ENCODE peak calls at places on chromosomes 3 and 15, in six cellular contexts. B is K562, Q is neural progenitor cell, K is fibroblast of lung, X is keratinocyte, H is mesendoderm. O is an unnamed sample.

GRCh38 chr3:123105201-123106189 is 38.7 kb downstream of the PDIA5 start:
- DNase-seq in K (no peak), H (no peak), X (no peak), Q (peak; percentile 60), B (no peak), O (no peak)

GRCh38 chr15:91942676-91943417 is 89.3 kb downstream of the SLCO3A1 start:
- DNase-seq in X (no peak), B (no peak), K (peak; percentile 85), H (no peak), Q (no peak), O (peak; percentile 97)

GRCh38 chr15:27535445-27536129 is 563.5 kb downstream of the OCA2 start:
- DNase-seq in X (peak; percentile 1), B (no peak), H (peak; percentile 4), K (no peak), Q (no peak), O (no peak)

GRCh38 chr15:77421370-77421700 is 647 bp downstream of the HMG20A start:
- DNase-seq in K (no peak), Q (peak; percentile 9), X (no peak), B (no peak), H (peak; percentile 34), O (peak; percentile 28)

GRCh38 chr15:31452595-31453557 is 126.2 kb downstream of the KLF13 start:
- DNase-seq in K (no peak), H (no peak), Q (no peak), B (no peak), X (no peak), O (no peak)

GRCh38 chr3:49607796-49608195 is 53.5 kb downstream of the BSN start:
- DNase-seq in Q (no peak), X (no peak), B (no peak), H (no peak), K (no peak), O (no peak)

GRCh38 chr3:47512416-47513124 is 942 bp downstream of the ELP6 start:
- DNase-seq in Q (peak; percentile 50), B (peak; percentile 35), K (peak; percentile 23), X (no peak), H (peak; percentile 44), O (peak; percentile 43)

GRCh38 chr3:195887670-195888069 is 20.7 kb downstream of the TNK2 start:
- DNase-seq in H (no peak), Q (no peak), K (no peak), B (no peak), X (no peak), O (no peak)

GRCh38 chr15:41970456-41970855 is 1.9 kb downstream of the EHD4 start:
- DNase-seq in B (no peak), K (no peak), H (no peak), X (no peak), Q (no peak), O (no peak)

GRCh38 chr3:196280689-196281463 is 6.7 kb downstream of the PCYT1A start:
- DNase-seq in K (peak; percentile 29), X (no peak), Q (no peak), B (no peak), H (no peak), O (no peak)

GRCh38 chr3:101574388-101575156 is 592 bp downstream of the PCNP start:
- DNase-seq in K (peak; percentile 67), H (peak; percentile 71), Q (peak; percentile 66), B (peak; percentile 17), X (no peak), O (peak; percentile 80)

GRCh38 chr15:94701281-94701985 is 470.1 kb downstream of the MCTP2 start:
- DNase-seq in K (peak; percentile 6), B (no peak), X (no peak), H (no peak), Q (no peak), O (no peak)

GRCh38 chr15:75712668-75713337 is at the start of gene CSPG4:
- DNase-seq in H (peak; percentile 58), K (peak; percentile 81), X (no peak), Q (peak; percentile 75), B (peak; percentile 62), O (peak; percentile 91)

GRCh38 chr3:18439281-18439680 is 14.1 kb upstream of the SATB1 start:
- DNase-seq in Q (no peak), K (no peak), X (no peak), H (no peak), B (no peak), O (no peak)

GRCh38 chr15:57785039-57785438 is 78.5 kb downstream of the POLR2M start:
- DNase-seq in Q (no peak), B (no peak), K (no peak), H (no peak), X (no peak), O (no peak)

GRCh38 chr3:28476194-28476593 is 127.6 kb upstream of the AZI2 start:
- DNase-seq in Q (peak; percentile 65), H (peak; percentile 62), X (peak; percentile 4), K (peak; percentile 57), B (peak; percentile 11), O (peak; percentile 79)

GRCh38 chr15:98722645-98723044 is 74.3 kb downstream of the IGF1R start:
- DNase-seq in K (no peak), X (no peak), H (no peak), Q (no peak), B (no peak), O (no peak)

GRCh38 chr3:1374471-1374870 is 281.6 kb downstream of the CNTN6 start:
- DNase-seq in K (no peak), Q (peak; percentile 67), B (no peak), X (no peak), H (no peak), O (no peak)

GRCh38 chr3:5543047-5543446 is 355.5 kb downstream of the EDEM1 start:
- DNase-seq in H (no peak), B (no peak), X (no peak), K (no peak), Q (no peak), O (no peak)

DNA sequence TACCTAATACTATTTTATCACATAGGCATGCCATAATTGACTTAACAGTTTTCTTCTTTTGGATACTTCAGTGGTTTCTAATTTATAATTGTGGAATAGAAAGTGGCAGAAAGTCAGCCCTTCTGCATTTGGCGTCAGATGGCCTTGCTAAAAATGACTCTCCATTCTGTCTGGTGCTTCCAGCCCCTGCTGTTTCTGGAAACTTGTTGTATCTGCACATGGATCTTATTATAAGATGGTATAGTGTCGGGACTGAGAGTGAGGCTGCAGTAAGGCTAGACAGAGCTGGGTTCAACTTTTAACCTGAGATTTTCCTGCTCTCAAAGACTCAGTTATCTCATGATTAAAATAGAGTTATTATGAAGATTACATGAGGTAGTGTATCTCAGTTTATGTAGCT is 74.8 kb upstream of the WDR72 start:
- DNase-seq in X (no peak), H (no peak), K (no peak), Q (no peak), B (no peak), O (no peak)
- H3K4me1 ChIP-seq in X (no peaks in the 10 kb centered on the region), H (peaks cover 12% of the 10 kb centered on the region), K (no peaks in the 10 kb centered on the region), Q (no peaks in the 10 kb centered on the region), B (no peaks in the 10 kb centered on the region), O (no peaks in the 10 kb centered on the region)

DNA sequence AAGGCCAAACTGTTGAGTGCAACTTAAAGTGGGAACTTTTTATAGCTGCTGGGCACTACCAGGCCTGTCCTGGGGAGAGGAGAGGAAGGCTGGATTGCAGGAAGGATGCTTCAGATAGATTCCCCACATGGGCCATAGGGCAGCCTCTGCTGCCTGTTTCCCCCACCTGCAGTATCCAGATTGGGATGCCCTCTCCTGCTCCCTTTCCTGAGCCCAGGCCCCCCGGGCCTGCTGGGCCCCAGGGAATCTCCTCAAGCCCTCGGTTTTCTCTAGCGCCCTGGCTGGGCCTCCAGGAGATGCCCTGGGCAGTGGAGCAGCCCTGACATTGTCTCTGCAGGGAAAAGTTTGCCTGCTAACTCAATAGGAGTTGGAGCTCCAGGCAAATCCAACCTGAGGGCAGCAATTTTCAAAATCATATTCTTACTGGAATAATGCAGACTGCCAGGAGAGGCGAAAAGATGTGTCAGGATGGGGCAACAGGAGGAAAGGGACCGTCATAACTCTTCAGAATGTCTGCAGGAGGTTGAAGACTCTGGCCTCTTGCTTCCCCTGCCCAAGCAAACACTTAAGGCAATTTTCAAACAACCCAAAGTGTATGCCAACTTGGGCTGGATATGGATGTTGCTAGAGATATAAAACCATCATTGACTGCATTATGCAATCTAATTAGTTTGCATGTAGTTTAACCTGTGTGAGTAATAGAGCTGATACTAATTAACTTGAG is 4.4 kb downstream of the NR2F2 start:
- DNase-seq in Q (peak; percentile 15), X (no peak), K (peak; percentile 27), B (no peak), H (no peak), O (peak; percentile 22)
- H3K9ac ChIP-seq in Q (no peak overlapping the region), X (peak overlapping the region; percentile 42), K (peak overlapping the region; percentile 94), B (peak overlapping the region; percentile 88), H (no peak overlapping the region), O (peak overlapping the region; percentile 99)

GRCh38 chr3:180747805-180748361 is 68.6 kb upstream of the CCDC39 start:
- DNase-seq in B (no peak), Q (no peak), H (no peak), X (no peak), K (no peak), O (no peak)

GRCh38 chr3:180749796-180750195 is 70.5 kb upstream of the CCDC39 start:
- DNase-seq in H (no peak), K (no peak), X (no peak), Q (no peak), B (no peak), O (peak; percentile 4)

GRCh38 chr3:180744226-180744625 is 64.9 kb upstream of the CCDC39 start:
- DNase-seq in K (peak; percentile 1), B (no peak), H (peak; percentile 7), Q (peak; percentile 83), X (no peak), O (no peak)

GRCh38 chr3:180749322-180749721 is 70.0 kb upstream of the CCDC39 start:
- DNase-seq in K (no peak), X (no peak), Q (peak; percentile 56), H (no peak), B (no peak), O (no peak)

DNA sequence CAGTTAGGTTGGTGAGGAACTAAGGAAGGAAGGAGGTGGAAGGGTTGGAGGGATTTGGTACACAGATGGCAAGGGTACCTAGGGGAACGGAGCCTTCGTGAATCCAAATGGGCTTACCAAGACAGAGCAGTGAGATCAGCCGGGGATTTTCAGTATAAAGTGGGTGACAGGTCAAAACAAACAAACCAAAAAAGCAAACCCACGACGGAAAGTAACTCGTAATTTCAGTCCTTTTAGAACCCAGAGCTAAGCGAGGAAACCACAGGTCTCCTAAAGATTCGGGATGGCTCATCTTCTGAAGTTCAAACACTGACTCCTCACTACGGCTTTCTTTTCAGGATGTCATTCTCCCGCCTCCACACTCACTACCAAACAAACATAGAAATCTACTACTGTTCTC is 64.5 kb upstream of the CCDC39 start:
- DNase-seq in B (no peak), X (no peak), Q (no peak), H (no peak), K (peak; percentile 0), O (no peak)
- H3K4me1 ChIP-seq in B (no peaks in the 10 kb centered on the region), X (no peaks in the 10 kb centered on the region), Q (peaks cover 78% of the 10 kb centered on the region), H (peaks cover 2% of the 10 kb centered on the region), K (no peaks in the 10 kb centered on the region), O (peaks cover 18% of the 10 kb centered on the region)

GRCh38 chr15:88985547-88986393 is 72.6 kb upstream of the MFGE8 start:
- DNase-seq in K (no peak), B (peak; percentile 74), Q (no peak), X (no peak), H (peak; percentile 91), O (no peak)
- H3K9ac ChIP-seq in K (no peak overlapping the region), B (peak overlapping the region; percentile 74), Q (no peak overlapping the region), X (no peak overlapping the region), H (no peak overlapping the region), O (no peak overlapping the region)

GRCh38 chr3:126994661-126995161 is 11.8 kb downstream of the PLXNA1 start:
- DNase-seq in Q (no peak), H (no peak), B (no peak), K (no peak), X (no peak), O (no peak)
- H3K4me1 ChIP-seq in Q (no peaks in the 10 kb centered on the region), H (no peaks in the 10 kb centered on the region), B (peaks cover 32% of the 10 kb centered on the region), K (peaks cover 5% of the 10 kb centered on the region), X (peaks cover 8% of the 10 kb centered on the region), O (peaks cover 20% of the 10 kb centered on the region)